ENCODE peak calls at places on chromosomes 1 and 21, in ten cellular contexts. One of them, this sample, is unnamed.

GRCh38 chr21:25848309-25848708 is 113.5 kb downstream of the GABPA start:
- DNase-seq in mucosa of descending colon: no peak
- DNase-seq in activated B cell treated with CpG ODN at 0.5 μM for 24 hours: no peak
- DNase-seq in neural progenitor cell: no peak
- DNase-seq in tibial nerve: no peak
- DNase-seq in kidney epithelial cell: no peak
- DNase-seq in stomach: no peak
- DNase-seq in ovary: no peak
- DNase-seq in CD8-positive, alpha-beta T cell: no peak
- DNase-seq in GM10248: no peak
- DNase-seq in this sample: no peak

GRCh38 chr1:201538618-201539551 is at the start of gene NAV1:
- DNase-seq in mucosa of descending colon: peak; percentile 66
- DNase-seq in activated B cell treated with CpG ODN at 0.5 μM for 24 hours: peak; percentile 29
- DNase-seq in neural progenitor cell: peak; percentile 86
- DNase-seq in tibial nerve: peak; percentile 46
- DNase-seq in kidney epithelial cell: no peak
- DNase-seq in stomach: peak; percentile 38
- DNase-seq in ovary: peak; percentile 63
- DNase-seq in CD8-positive, alpha-beta T cell: no peak
- DNase-seq in GM10248: peak; percentile 19
- DNase-seq in this sample: no peak

GRCh38 chr1:245434285-245434684 is 279.5 kb downstream of the KIF26B start:
- DNase-seq in mucosa of descending colon: no peak
- DNase-seq in activated B cell treated with CpG ODN at 0.5 μM for 24 hours: no peak
- DNase-seq in neural progenitor cell: no peak
- DNase-seq in tibial nerve: no peak
- DNase-seq in kidney epithelial cell: no peak
- DNase-seq in stomach: no peak
- DNase-seq in ovary: no peak
- DNase-seq in CD8-positive, alpha-beta T cell: no peak
- DNase-seq in GM10248: no peak
- DNase-seq in this sample: no peak

GRCh38 chr1:17329610-17330009 is 21.6 kb downstream of the PADI4 start:
- DNase-seq in mucosa of descending colon: no peak
- DNase-seq in activated B cell treated with CpG ODN at 0.5 μM for 24 hours: no peak
- DNase-seq in neural progenitor cell: no peak
- DNase-seq in tibial nerve: no peak
- DNase-seq in kidney epithelial cell: no peak
- DNase-seq in stomach: no peak
- DNase-seq in ovary: no peak
- DNase-seq in CD8-positive, alpha-beta T cell: no peak
- DNase-seq in GM10248: no peak
- DNase-seq in this sample: no peak

GRCh38 chr1:66288048-66288447 is 245.9 kb upstream of the SGIP1 start:
- DNase-seq in mucosa of descending colon: no peak
- DNase-seq in activated B cell treated with CpG ODN at 0.5 μM for 24 hours: no peak
- DNase-seq in neural progenitor cell: no peak
- DNase-seq in tibial nerve: no peak
- DNase-seq in kidney epithelial cell: no peak
- DNase-seq in stomach: no peak
- DNase-seq in ovary: no peak
- DNase-seq in CD8-positive, alpha-beta T cell: no peak
- DNase-seq in GM10248: no peak
- DNase-seq in this sample: no peak

GRCh38 chr21:41847066-41847804 is 31.9 kb downstream of the PRDM15 start:
- DNase-seq in mucosa of descending colon: no peak
- DNase-seq in activated B cell treated with CpG ODN at 0.5 μM for 24 hours: no peak
- DNase-seq in neural progenitor cell: peak; percentile 41
- DNase-seq in tibial nerve: no peak
- DNase-seq in kidney epithelial cell: no peak
- DNase-seq in stomach: no peak
- DNase-seq in ovary: no peak
- DNase-seq in CD8-positive, alpha-beta T cell: no peak
- DNase-seq in GM10248: no peak
- DNase-seq in this sample: no peak

GRCh38 chr1:170498896-170499295 is 33.1 kb upstream of the GORAB start:
- DNase-seq in mucosa of descending colon: no peak
- DNase-seq in activated B cell treated with CpG ODN at 0.5 μM for 24 hours: no peak
- DNase-seq in neural progenitor cell: no peak
- DNase-seq in tibial nerve: no peak
- DNase-seq in kidney epithelial cell: no peak
- DNase-seq in stomach: no peak
- DNase-seq in ovary: no peak
- DNase-seq in CD8-positive, alpha-beta T cell: no peak
- DNase-seq in GM10248: no peak
- DNase-seq in this sample: no peak

GRCh38 chr1:228185641-228185965 is 20.0 kb downstream of the IBA57 start:
- DNase-seq in mucosa of descending colon: no peak
- DNase-seq in activated B cell treated with CpG ODN at 0.5 μM for 24 hours: no peak
- DNase-seq in neural progenitor cell: no peak
- DNase-seq in tibial nerve: no peak
- DNase-seq in kidney epithelial cell: no peak
- DNase-seq in stomach: no peak
- DNase-seq in ovary: peak; percentile 13
- DNase-seq in CD8-positive, alpha-beta T cell: peak; percentile 36
- DNase-seq in GM10248: no peak
- DNase-seq in this sample: no peak

GRCh38 chr1:77018386-77019156 is 151.3 kb downstream of the ST6GALNAC5 start:
- DNase-seq in mucosa of descending colon: no peak
- DNase-seq in activated B cell treated with CpG ODN at 0.5 μM for 24 hours: no peak
- DNase-seq in neural progenitor cell: no peak
- DNase-seq in tibial nerve: no peak
- DNase-seq in kidney epithelial cell: no peak
- DNase-seq in stomach: no peak
- DNase-seq in ovary: no peak
- DNase-seq in CD8-positive, alpha-beta T cell: no peak
- DNase-seq in GM10248: no peak
- DNase-seq in this sample: no peak

GRCh38 chr21:34974162-34974981 is 74.7 kb downstream of the RUNX1 start:
- DNase-seq in mucosa of descending colon: no peak
- DNase-seq in activated B cell treated with CpG ODN at 0.5 μM for 24 hours: no peak
- DNase-seq in neural progenitor cell: no peak
- DNase-seq in tibial nerve: no peak
- DNase-seq in kidney epithelial cell: no peak
- DNase-seq in stomach: no peak
- DNase-seq in ovary: no peak
- DNase-seq in CD8-positive, alpha-beta T cell: peak; percentile 48
- DNase-seq in GM10248: peak; percentile 65
- DNase-seq in this sample: no peak

GRCh38 chr21:42475526-42476492 is 20.2 kb downstream of the RSPH1 start:
- DNase-seq in mucosa of descending colon: no peak
- DNase-seq in activated B cell treated with CpG ODN at 0.5 μM for 24 hours: no peak
- DNase-seq in neural progenitor cell: no peak
- DNase-seq in tibial nerve: no peak
- DNase-seq in kidney epithelial cell: no peak
- DNase-seq in stomach: peak; percentile 23
- DNase-seq in ovary: no peak
- DNase-seq in CD8-positive, alpha-beta T cell: no peak
- DNase-seq in GM10248: no peak
- DNase-seq in this sample: no peak

GRCh38 chr1:205348559-205349477 is 7.9 kb downstream of the KLHDC8A start:
- DNase-seq in mucosa of descending colon: no peak
- DNase-seq in activated B cell treated with CpG ODN at 0.5 μM for 24 hours: no peak
- DNase-seq in neural progenitor cell: no peak
- DNase-seq in tibial nerve: no peak
- DNase-seq in kidney epithelial cell: no peak
- DNase-seq in stomach: no peak
- DNase-seq in ovary: no peak
- DNase-seq in CD8-positive, alpha-beta T cell: no peak
- DNase-seq in GM10248: no peak
- DNase-seq in this sample: no peak

GRCh38 chr1:166906647-166907046 is 30.6 kb upstream of the TADA1 start:
- DNase-seq in mucosa of descending colon: no peak
- DNase-seq in activated B cell treated with CpG ODN at 0.5 μM for 24 hours: no peak
- DNase-seq in neural progenitor cell: no peak
- DNase-seq in tibial nerve: no peak
- DNase-seq in kidney epithelial cell: no peak
- DNase-seq in stomach: no peak
- DNase-seq in ovary: no peak
- DNase-seq in CD8-positive, alpha-beta T cell: no peak
- DNase-seq in GM10248: no peak
- DNase-seq in this sample: no peak

GRCh38 chr1:166903232-166903631 is 27.2 kb upstream of the TADA1 start:
- DNase-seq in mucosa of descending colon: no peak
- DNase-seq in activated B cell treated with CpG ODN at 0.5 μM for 24 hours: no peak
- DNase-seq in neural progenitor cell: no peak
- DNase-seq in tibial nerve: no peak
- DNase-seq in kidney epithelial cell: no peak
- DNase-seq in stomach: no peak
- DNase-seq in ovary: no peak
- DNase-seq in CD8-positive, alpha-beta T cell: no peak
- DNase-seq in GM10248: no peak
- DNase-seq in this sample: no peak

GRCh38 chr1:166907051-166907450 is 31.0 kb upstream of the TADA1 start:
- DNase-seq in mucosa of descending colon: no peak
- DNase-seq in activated B cell treated with CpG ODN at 0.5 μM for 24 hours: no peak
- DNase-seq in neural progenitor cell: no peak
- DNase-seq in tibial nerve: no peak
- DNase-seq in kidney epithelial cell: no peak
- DNase-seq in stomach: no peak
- DNase-seq in ovary: no peak
- DNase-seq in CD8-positive, alpha-beta T cell: no peak
- DNase-seq in GM10248: no peak
- DNase-seq in this sample: no peak

GRCh38 chr1:166905930-166906329 is 29.9 kb upstream of the TADA1 start:
- DNase-seq in mucosa of descending colon: no peak
- DNase-seq in activated B cell treated with CpG ODN at 0.5 μM for 24 hours: no peak
- DNase-seq in neural progenitor cell: no peak
- DNase-seq in tibial nerve: no peak
- DNase-seq in kidney epithelial cell: peak; percentile 94
- DNase-seq in stomach: no peak
- DNase-seq in ovary: no peak
- DNase-seq in CD8-positive, alpha-beta T cell: no peak
- DNase-seq in GM10248: no peak
- DNase-seq in this sample: no peak

DNA sequence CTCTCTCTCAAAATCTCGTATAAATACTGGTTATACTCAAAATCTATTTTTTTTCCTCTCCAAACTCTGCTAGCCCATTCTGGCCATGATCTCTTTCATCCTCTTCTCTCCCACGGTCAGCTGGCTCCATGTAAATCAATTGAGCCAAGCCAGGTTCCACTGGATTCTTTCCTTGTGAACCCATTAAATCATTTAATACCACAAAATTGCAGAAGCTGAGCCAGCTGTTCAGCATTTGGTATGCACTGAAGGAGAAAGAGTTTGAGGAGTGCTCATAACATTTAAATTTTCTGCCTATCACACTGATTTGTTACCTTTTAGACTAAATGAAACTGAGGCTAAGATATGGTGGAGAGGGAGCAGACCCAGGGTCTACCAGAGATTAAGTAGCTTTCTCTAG is 29.1 kb upstream of the TADA1 start:
- DNase-seq in mucosa of descending colon: no peak
- DNase-seq in activated B cell treated with CpG ODN at 0.5 μM for 24 hours: no peak
- DNase-seq in neural progenitor cell: no peak
- DNase-seq in tibial nerve: no peak
- DNase-seq in kidney epithelial cell: no peak
- DNase-seq in stomach: no peak
- DNase-seq in ovary: no peak
- DNase-seq in CD8-positive, alpha-beta T cell: no peak
- DNase-seq in GM10248: no peak
- DNase-seq in this sample: no peak
- TF ChIP-seq CTCF in mucosa of descending colon: no peak
- TF ChIP-seq CTCF in activated B cell treated with CpG ODN at 0.5 μM for 24 hours: no peak
- TF ChIP-seq CTCF in neural progenitor cell: no peak
- TF ChIP-seq CTCF in tibial nerve: no peak
- TF ChIP-seq CTCF in kidney epithelial cell: no peak
- TF ChIP-seq CTCF in stomach: no peak
- TF ChIP-seq CTCF in ovary: no peak
- TF ChIP-seq CTCF in CD8-positive, alpha-beta T cell: no peak
- TF ChIP-seq CTCF in GM10248: no peak
- TF ChIP-seq CTCF in this sample: no peak

GRCh38 chr1:156750932-156751723 is at the start of gene HDGF:
- DNase-seq in mucosa of descending colon: peak; percentile 80
- DNase-seq in activated B cell treated with CpG ODN at 0.5 μM for 24 hours: peak; percentile 58
- DNase-seq in neural progenitor cell: peak; percentile 77
- DNase-seq in tibial nerve: peak; percentile 39
- DNase-seq in kidney epithelial cell: no peak
- DNase-seq in stomach: peak; percentile 48
- DNase-seq in ovary: peak; percentile 81
- DNase-seq in CD8-positive, alpha-beta T cell: peak; percentile 47
- DNase-seq in GM10248: no peak
- DNase-seq in this sample: no peak
- TF ChIP-seq CTCF in mucosa of descending colon: no peak
- TF ChIP-seq CTCF in activated B cell treated with CpG ODN at 0.5 μM for 24 hours: no peak
- TF ChIP-seq CTCF in neural progenitor cell: no peak
- TF ChIP-seq CTCF in tibial nerve: no peak
- TF ChIP-seq CTCF in kidney epithelial cell: no peak
- TF ChIP-seq CTCF in stomach: no peak
- TF ChIP-seq CTCF in ovary: peak; percentile 38
- TF ChIP-seq CTCF in CD8-positive, alpha-beta T cell: no peak
- TF ChIP-seq CTCF in GM10248: no peak
- TF ChIP-seq CTCF in this sample: no peak

DNA sequence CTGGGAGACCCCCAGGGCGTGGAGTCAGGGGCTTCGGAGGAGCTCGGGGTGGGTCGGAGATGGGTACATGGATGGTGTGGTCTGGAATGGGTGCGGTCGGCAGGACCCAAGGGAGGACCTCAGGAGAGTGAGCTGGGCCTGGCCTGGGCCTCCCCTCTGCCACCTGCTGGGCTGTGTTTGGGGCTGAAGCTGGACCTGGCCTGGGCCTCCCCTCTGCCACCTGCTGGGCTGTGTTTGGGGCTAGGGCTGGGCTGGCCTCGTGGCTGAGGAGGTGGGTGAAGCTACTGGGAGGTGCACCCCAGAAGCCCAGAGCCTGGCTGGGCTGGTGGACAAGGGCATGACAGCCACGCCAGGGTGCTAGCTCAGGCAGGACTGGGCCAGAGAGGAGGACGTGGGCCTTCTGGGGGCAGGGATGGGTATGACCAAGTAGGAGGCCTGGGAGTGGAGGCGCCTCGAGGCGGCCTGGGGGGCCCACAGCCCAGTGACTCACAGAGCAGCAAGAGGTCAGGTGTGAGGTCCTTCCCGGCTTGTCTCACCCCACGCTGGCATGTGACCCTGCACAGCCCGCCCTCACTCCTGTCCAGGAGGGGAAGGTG is 14.5 kb downstream of the SAMD11 start:
- DNase-seq in mucosa of descending colon: no peak
- DNase-seq in activated B cell treated with CpG ODN at 0.5 μM for 24 hours: no peak
- DNase-seq in neural progenitor cell: no peak
- DNase-seq in tibial nerve: no peak
- DNase-seq in kidney epithelial cell: no peak
- DNase-seq in stomach: peak; percentile 82
- DNase-seq in ovary: peak; percentile 53
- DNase-seq in CD8-positive, alpha-beta T cell: no peak
- DNase-seq in GM10248: no peak
- DNase-seq in this sample: no peak
- TF ChIP-seq CTCF in mucosa of descending colon: no peak
- TF ChIP-seq CTCF in activated B cell treated with CpG ODN at 0.5 μM for 24 hours: no peak
- TF ChIP-seq CTCF in neural progenitor cell: no peak
- TF ChIP-seq CTCF in tibial nerve: no peak
- TF ChIP-seq CTCF in kidney epithelial cell: peak; percentile 78
- TF ChIP-seq CTCF in stomach: peak; percentile 36
- TF ChIP-seq CTCF in ovary: no peak
- TF ChIP-seq CTCF in CD8-positive, alpha-beta T cell: no peak
- TF ChIP-seq CTCF in GM10248: peak; percentile 78
- TF ChIP-seq CTCF in this sample: no peak

DNA sequence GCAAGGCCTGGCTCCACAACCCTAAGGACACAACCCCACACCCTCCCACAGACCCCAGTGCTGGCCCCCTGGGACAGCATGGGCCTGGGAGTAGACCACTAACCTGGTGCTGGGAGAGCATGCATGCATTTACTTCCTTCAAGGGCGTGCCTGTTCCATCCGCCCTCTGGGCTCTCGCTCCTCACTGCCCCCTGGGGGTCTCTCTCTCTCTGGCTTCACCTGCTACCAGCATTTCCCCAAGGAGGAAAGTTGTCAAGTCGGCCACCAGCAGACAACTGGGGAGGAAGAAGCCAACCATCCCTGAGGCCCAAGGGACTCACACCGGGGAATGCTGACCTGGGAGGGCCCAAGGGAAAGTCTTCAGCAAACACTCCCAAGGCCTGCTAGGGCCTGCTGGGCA is 6.5 kb downstream of the LRP8 start:
- DNase-seq in mucosa of descending colon: peak; percentile 25
- DNase-seq in activated B cell treated with CpG ODN at 0.5 μM for 24 hours: peak; percentile 24
- DNase-seq in neural progenitor cell: peak; percentile 70
- DNase-seq in tibial nerve: no peak
- DNase-seq in kidney epithelial cell: no peak
- DNase-seq in stomach: no peak
- DNase-seq in ovary: no peak
- DNase-seq in CD8-positive, alpha-beta T cell: no peak
- DNase-seq in GM10248: no peak
- DNase-seq in this sample: no peak
- TF ChIP-seq CTCF in mucosa of descending colon: no peak
- TF ChIP-seq CTCF in activated B cell treated with CpG ODN at 0.5 μM for 24 hours: no peak
- TF ChIP-seq CTCF in neural progenitor cell: peak; percentile 62
- TF ChIP-seq CTCF in tibial nerve: no peak
- TF ChIP-seq CTCF in kidney epithelial cell: peak; percentile 39
- TF ChIP-seq CTCF in stomach: no peak
- TF ChIP-seq CTCF in ovary: no peak
- TF ChIP-seq CTCF in CD8-positive, alpha-beta T cell: no peak
- TF ChIP-seq CTCF in GM10248: no peak
- TF ChIP-seq CTCF in this sample: no peak